ENCODE peak calls at places on chromosome 4, in nine cellular contexts. E, O, K, U, Z, C, B, S and A are unnamed samples.

GRCh38 chr4:83046693-83047473 is 11.9 kb downstream of the COPS4 start:
- DNase-seq in E (no peak), O (no peak), K (no peak), U (no peak), Z (no peak), C (no peak), B (no peak), S (no peak), A (no peak)

GRCh38 chr4:153348006-153348405 is 3.5 kb downstream of the MND1 start:
- DNase-seq in E (no peak), O (peak; percentile 17), K (no peak), U (no peak), Z (peak; percentile 55), C (no peak), B (no peak), S (no peak), A (no peak)

GRCh38 chr4:31788676-31789075 is 1068.5 kb downstream of the PCDH7 start:
- DNase-seq in E (no peak), O (no peak), K (no peak), U (no peak), Z (peak; percentile 92), C (no peak), B (no peak), S (no peak), A (no peak)

GRCh38 chr4:99801005-99801699 is 15.5 kb upstream of the DAPP1 start:
- DNase-seq in E (no peak), O (no peak), K (no peak), U (no peak), Z (no peak), C (no peak), B (no peak), S (no peak), A (no peak)

GRCh38 chr4:40241936-40242590 is 45.2 kb downstream of the RHOH start:
- DNase-seq in E (peak; percentile 46), O (no peak), K (no peak), U (no peak), Z (no peak), C (no peak), B (peak; percentile 39), S (no peak), A (no peak)

GRCh38 chr4:151324449-151325319 is 721 bp downstream of the SH3D19 start:
- DNase-seq in E (no peak), O (peak; percentile 25), K (peak; percentile 73), U (no peak), Z (peak; percentile 93), C (peak; percentile 29), B (no peak), S (no peak), A (no peak)

GRCh38 chr4:107131295-107131694 is 95.2 kb upstream of the DKK2 start:
- DNase-seq in E (no peak), O (no peak), K (no peak), U (no peak), Z (no peak), C (no peak), B (no peak), S (no peak), A (no peak)

GRCh38 chr4:121182296-121182695 is 18.2 kb upstream of the TNIP3 start:
- DNase-seq in E (no peak), O (no peak), K (peak; percentile 14), U (peak; percentile 47), Z (no peak), C (no peak), B (peak; percentile 41), S (no peak), A (no peak)

GRCh38 chr4:53601251-53601764 is 10.0 kb upstream of the LNX1 start:
- DNase-seq in E (no peak), O (peak; percentile 31), K (no peak), U (no peak), Z (peak; percentile 89), C (peak; percentile 36), B (no peak), S (no peak), A (peak; percentile 40)

GRCh38 chr4:77617203-77617602 is 11.6 kb downstream of the CXCL13 start:
- DNase-seq in E (no peak), O (no peak), K (no peak), U (no peak), Z (peak; percentile 45), C (no peak), B (no peak), S (no peak), A (no peak)

GRCh38 chr4:45795165-45795564 is 328.7 kb downstream of the GABRG1 start:
- DNase-seq in E (no peak), O (no peak), K (no peak), U (no peak), Z (no peak), C (no peak), B (no peak), S (no peak), A (no peak)

GRCh38 chr4:72977936-72978485 is 91.5 kb downstream of the COX18 start:
- DNase-seq in E (no peak), O (no peak), K (no peak), U (no peak), Z (no peak), C (no peak), B (no peak), S (no peak), A (no peak)

GRCh38 chr4:79864470-79865190 is 208.4 kb downstream of the ANTXR2 start:
- DNase-seq in E (no peak), O (no peak), K (no peak), U (no peak), Z (no peak), C (no peak), B (no peak), S (no peak), A (no peak)

GRCh38 chr4:53711916-53712315 is 120.6 kb upstream of the LNX1 start:
- DNase-seq in E (no peak), O (no peak), K (no peak), U (no peak), Z (no peak), C (no peak), B (no peak), S (no peak), A (no peak)

GRCh38 chr4:126354784-126355183 is 1040.0 kb downstream of the FAT4 start:
- DNase-seq in E (no peak), O (no peak), K (no peak), U (no peak), Z (no peak), C (no peak), B (no peak), S (no peak), A (no peak)

GRCh38 chr4:6282247-6282646 is 12.6 kb downstream of the WFS1 start:
- DNase-seq in E (no peak), O (no peak), K (no peak), U (no peak), Z (no peak), C (no peak), B (no peak), S (no peak), A (no peak)

GRCh38 chr4:13642163-13642562 is 14.6 kb upstream of the BOD1L1 start:
- DNase-seq in E (no peak), O (no peak), K (no peak), U (no peak), Z (no peak), C (no peak), B (no peak), S (no peak), A (no peak)

GRCh38 chr4:70725633-70726032 is 3.9 kb downstream of the RUFY3 start:
- DNase-seq in E (no peak), O (no peak), K (no peak), U (no peak), Z (peak; percentile 54), C (no peak), B (no peak), S (no peak), A (no peak)

GRCh38 chr4:156779046-156779445 is 192.6 kb downstream of the PDGFC start:
- DNase-seq in E (no peak), O (no peak), K (no peak), U (no peak), Z (no peak), C (no peak), B (no peak), S (no peak), A (no peak)

GRCh38 chr4:145098675-145099037 is 545 bp downstream of the ABCE1 start:
- DNase-seq in E (peak; percentile 27), O (peak; percentile 26), K (peak; percentile 28), U (no peak), Z (no peak), C (peak; percentile 21), B (peak; percentile 62), S (peak; percentile 34), A (peak; percentile 30)

GRCh38 chr4:8502836-8503585 is 62.4 kb downstream of the TRMT44 start:
- DNase-seq in E (no peak), O (no peak), K (no peak), U (no peak), Z (peak; percentile 81), C (no peak), B (no peak), S (no peak), A (no peak)

GRCh38 chr4:3524920-3525319 is 7.3 kb downstream of the LRPAP1 start:
- DNase-seq in E (no peak), O (no peak), K (no peak), U (no peak), Z (no peak), C (no peak), B (no peak), S (no peak), A (no peak)

GRCh38 chr4:145828802-145829485 is 109.7 kb downstream of the ZNF827 start:
- DNase-seq in E (no peak), O (peak; percentile 42), K (no peak), U (no peak), Z (no peak), C (peak; percentile 56), B (peak; percentile 63), S (no peak), A (no peak)

GRCh38 chr4:74738756-74739155 is 55.6 kb downstream of the BTC start:
- DNase-seq in E (no peak), O (no peak), K (no peak), U (no peak), Z (no peak), C (no peak), B (no peak), S (no peak), A (no peak)

GRCh38 chr4:47686294-47686872 is 151.5 kb downstream of the CORIN start:
- DNase-seq in E (peak; percentile 30), O (peak; percentile 47), K (peak; percentile 32), U (peak; percentile 37), Z (peak; percentile 65), C (peak; percentile 50), B (peak; percentile 77), S (peak; percentile 65), A (peak; percentile 37)

GRCh38 chr4:2638730-2639129 is 102.3 kb downstream of the FAM193A start:
- DNase-seq in E (no peak), O (no peak), K (no peak), U (no peak), Z (no peak), C (no peak), B (no peak), S (no peak), A (no peak)

GRCh38 chr4:8539661-8540060 is 40.5 kb upstream of the GPR78 start:
- DNase-seq in E (no peak), O (no peak), K (no peak), U (no peak), Z (no peak), C (no peak), B (no peak), S (no peak), A (no peak)

GRCh38 chr4:150976478-150977118 is 38.5 kb downstream of the LRBA start:
- DNase-seq in E (no peak), O (no peak), K (no peak), U (no peak), Z (peak; percentile 75), C (no peak), B (no peak), S (no peak), A (no peak)

GRCh38 chr4:147526272-147526654 is 45.4 kb downstream of the EDNRA start:
- DNase-seq in E (no peak), O (peak; percentile 12), K (no peak), U (no peak), Z (peak; percentile 61), C (no peak), B (no peak), S (no peak), A (no peak)

GRCh38 chr4:168555437-168555836 is 58.6 kb downstream of the PALLD start:
- DNase-seq in E (no peak), O (no peak), K (no peak), U (no peak), Z (no peak), C (no peak), B (no peak), S (no peak), A (no peak)

GRCh38 chr4:141154725-141155124 is 21.5 kb upstream of the RNF150 start:
- DNase-seq in E (no peak), O (no peak), K (no peak), U (no peak), Z (no peak), C (no peak), B (no peak), S (no peak), A (no peak)